ENCODE peak calls at places on chromosomes 5 and 9, in eight cellular contexts. K is endothelial cell of umbilical vein, E is GM12878, A is GM23248, G is PC-3, I is HepG2, J is HCT116, W is DND-41. R is an unnamed sample. For H3K4me1, the result is how much of the 10 kb centered on the place peaks cover.

GRCh38 chr9:113577525-113578261 is 114.2 kb downstream of the RGS3 start:
- DNase-seq in E (no peak), W (no peak), J (no peak), K (peak), A (peak), I (no peak), G (peak), R (no peak)

GRCh38 chr9:16179566-16179965 is 626.7 kb downstream of the CCDC171 start:
- DNase-seq in K (no peak), W (peak), A (no peak), E (no peak), I (no peak), G (no peak), J (no peak), R (no peak)

GRCh38 chr5:3596261-3596825 is 711 bp downstream of the IRX1 start:
- DNase-seq in I (no peak), J (no peak), G (no peak), W (no peak), A (peak), K (no peak), E (no peak), R (no peak)

GRCh38 chr5:60835554-60835953 is 8.5 kb downstream of the ELOVL7 start:
- DNase-seq in E (no peak), A (no peak), W (no peak), I (no peak), G (peak), J (no peak), K (peak), R (peak)

GRCh38 chr5:79602884-79603283 is 9.4 kb upstream of the TENT2 start:
- DNase-seq in J (no peak), A (no peak), K (no peak), E (no peak), G (no peak), W (no peak), I (no peak), R (no peak)

GRCh38 chr9:120383999-120384924 is 195.7 kb downstream of the CDK5RAP2 start:
- DNase-seq in J (no peak), K (peak), G (no peak), W (no peak), I (peak), E (no peak), A (peak), R (no peak)

GRCh38 chr5:144368556-144368955 is 197.9 kb downstream of the KCTD16 start:
- DNase-seq in J (no peak), I (no peak), G (peak), E (no peak), K (peak), A (peak), W (no peak), R (no peak)

GRCh38 chr9:121239071-121239470 is 28.9 kb upstream of the GSN start:
- DNase-seq in J (no peak), E (no peak), A (peak), K (no peak), I (no peak), G (no peak), W (no peak), R (no peak)

GRCh38 chr9:21443849-21444625 is 3.8 kb downstream of the IFNA1 start:
- DNase-seq in J (no peak), A (no peak), I (no peak), E (peak), K (no peak), G (no peak), W (no peak), R (no peak)

DNA sequence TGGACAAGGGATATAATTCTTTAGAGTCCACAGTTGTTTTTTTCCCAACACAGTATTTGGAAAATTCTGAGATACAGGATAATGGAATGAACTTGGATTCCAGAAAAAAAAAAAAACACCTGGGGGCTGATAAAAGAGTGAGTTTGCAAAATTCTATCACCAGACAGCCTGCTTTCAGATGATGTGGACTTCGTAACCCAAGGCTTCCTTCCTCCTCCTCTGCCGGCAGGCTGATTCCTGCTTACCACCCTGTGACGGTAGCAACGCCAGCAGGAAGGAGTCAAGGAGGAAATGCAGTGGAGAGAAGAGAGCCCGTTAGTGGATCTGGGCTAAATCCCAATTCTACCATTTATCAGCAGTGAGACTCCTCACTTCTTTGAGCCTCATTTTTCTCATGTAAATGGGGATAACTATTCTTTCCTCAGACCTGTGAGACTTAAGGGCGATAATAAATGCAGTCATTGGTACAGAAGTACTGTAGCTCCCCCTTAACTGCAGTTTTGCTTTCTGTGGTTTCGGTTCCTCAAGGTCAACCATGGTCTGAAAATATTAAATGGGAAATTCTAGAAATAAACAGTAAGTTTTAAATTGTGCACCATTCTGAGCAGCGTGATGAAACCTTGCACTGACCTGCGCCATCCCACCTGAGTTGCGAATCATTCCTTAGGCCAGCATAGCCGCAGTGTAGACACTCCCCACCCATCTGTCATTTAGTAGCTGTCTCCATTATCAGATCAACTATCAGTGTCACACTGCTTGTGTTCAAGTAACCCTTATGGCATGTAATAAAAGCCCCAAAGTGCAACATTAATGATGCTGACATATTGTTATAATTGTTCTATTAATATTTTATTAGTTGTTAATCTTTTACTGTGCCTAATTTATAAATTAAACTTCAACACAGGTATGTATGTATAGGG is 71.4 kb downstream of the DCP2 start:
- DNase-seq in E (peak), J (no peak), W (no peak), A (no peak), G (no peak), K (peak), I (no peak), R (no peak)
- H3K4me2 ChIP-seq in E (peak), J (peak), W (no peak), A (no peak), G (peak), K (peak), I (no peak), R (no peak)

DNA sequence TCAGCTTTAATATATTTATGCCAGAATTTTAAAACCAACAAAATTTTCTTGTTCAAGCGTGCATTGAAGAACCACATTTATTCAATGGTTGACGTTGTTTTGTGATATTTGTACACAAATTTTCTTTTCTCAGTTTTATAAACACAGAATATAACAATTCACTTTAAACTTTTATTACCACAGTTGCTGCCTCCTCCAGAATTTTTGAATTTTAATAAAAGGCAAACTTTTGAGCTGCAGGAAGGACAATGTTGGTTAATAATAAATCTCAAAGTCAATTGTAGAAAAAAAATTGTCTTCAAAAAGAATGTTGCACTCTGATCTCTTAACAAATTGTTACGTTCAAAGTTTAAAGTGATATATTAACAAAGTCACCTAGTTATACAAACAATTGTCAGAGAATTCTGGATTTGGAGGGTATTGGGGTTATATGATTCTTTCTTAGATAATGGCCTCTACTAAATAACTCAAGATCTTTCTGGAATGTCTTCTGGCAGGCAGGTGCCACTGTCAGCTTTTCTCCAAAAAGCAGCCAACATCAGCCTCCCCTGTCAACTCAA is 60.5 kb downstream of the BAAT start:
- DNase-seq in W (no peak), I (peak), G (no peak), J (no peak), A (no peak), E (no peak), K (no peak), R (no peak)
- H3K4me1 ChIP-seq in W (under half), I (half or more), G (under half), J (under half), A (under half), E (under half), K (under half), R (under half)

GRCh38 chr9:93826209-93826608 is 128.9 kb downstream of the BARX1 start:
- DNase-seq in J (no peak), K (no peak), A (no peak), E (no peak), W (no peak), G (no peak), I (no peak), R (no peak)
- TF ChIP-seq EZH2 in J (no peak), K (peak), A (no peak), E (no peak), W (no peak), G (no peak), I (no peak), R (no peak)

GRCh38 chr9:109769250-109769649 is 10.7 kb upstream of the PALM2AKAP2 start:
- DNase-seq in K (no peak), J (no peak), G (no peak), E (no peak), W (no peak), I (no peak), A (peak), R (no peak)
- H3K4me2 ChIP-seq in K (no peak), J (no peak), G (no peak), E (no peak), W (no peak), I (no peak), A (peak), R (no peak)

GRCh38 chr5:141841781-141842180 is 36.4 kb downstream of the PCDH1 start:
- DNase-seq in G (no peak), K (no peak), A (no peak), W (no peak), E (no peak), I (no peak), J (no peak), R (no peak)
- H3K4me1 ChIP-seq in G (under half), K (half or more), A (under half), W (under half), E (under half), I (under half), J (under half), R (under half)

GRCh38 chr5:43000914-43001313 is 39.2 kb downstream of the ANXA2R start:
- DNase-seq in G (no peak), E (no peak), W (no peak), K (no peak), J (no peak), I (no peak), A (no peak), R (no peak)

GRCh38 chr5:43001748-43002147 is 38.4 kb downstream of the ANXA2R start:
- DNase-seq in E (no peak), A (no peak), K (no peak), J (no peak), W (no peak), I (no peak), G (no peak), R (no peak)

GRCh38 chr5:42994285-42995151 is 45.6 kb downstream of the ANXA2R start:
- DNase-seq in G (no peak), J (peak), K (peak), E (no peak), I (peak), W (peak), A (peak), R (no peak)

GRCh38 chr5:42995152-42995751 is 44.9 kb downstream of the ANXA2R start:
- DNase-seq in K (no peak), G (no peak), W (peak), E (no peak), I (no peak), A (peak), J (no peak), R (no peak)

GRCh38 chr5:43000198-43000840 is 39.8 kb downstream of the ANXA2R start:
- DNase-seq in E (no peak), A (peak), J (no peak), G (no peak), I (no peak), K (no peak), W (no peak), R (no peak)
- TF ChIP-seq EZH2 in E (no peak), A (no peak), J (no peak), G (no peak), I (no peak), K (no peak), W (no peak), R (no peak)

DNA sequence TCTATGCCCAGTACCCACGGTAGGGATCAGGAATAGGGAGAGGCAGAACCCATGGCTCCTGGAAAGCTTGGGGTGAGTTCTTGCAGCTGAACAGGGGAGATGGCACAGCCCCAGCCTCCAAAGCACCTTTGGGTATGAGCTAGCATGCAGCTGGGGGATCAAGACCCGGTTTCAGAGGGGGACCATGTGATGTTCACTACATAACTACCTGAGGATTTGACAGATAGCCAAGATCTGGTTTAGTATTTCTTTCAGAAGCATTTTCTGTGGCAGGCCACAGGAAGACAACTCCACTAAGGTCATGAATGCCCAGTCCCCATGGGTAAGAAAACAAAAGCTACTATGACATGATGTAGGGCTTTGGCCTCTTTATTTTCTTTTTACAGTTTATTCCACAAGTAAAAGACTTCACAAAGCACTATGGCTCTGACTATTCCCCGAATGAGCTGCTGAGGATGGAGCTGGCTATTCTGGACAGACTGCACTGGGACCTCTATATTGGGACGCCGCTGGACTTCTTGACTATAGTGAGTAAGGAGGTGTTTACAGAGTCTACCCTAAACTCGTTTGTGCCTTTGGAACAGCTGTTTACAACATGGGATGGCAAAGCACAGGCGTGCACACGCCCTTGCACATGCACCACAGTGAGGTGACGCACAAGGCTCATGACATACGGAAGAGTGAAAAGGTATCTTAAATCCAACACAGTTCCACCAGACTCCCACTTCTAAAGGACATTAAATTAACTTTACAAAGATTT is 3.4 kb downstream of the CCNI2 start:
- DNase-seq in I (no peak), K (no peak), A (no peak), J (no peak), E (peak), W (no peak), G (no peak), R (no peak)
- H3K4me2 ChIP-seq in I (no peak), K (no peak), A (no peak), J (no peak), E (peak), W (no peak), G (no peak), R (no peak)

GRCh38 chr9:83339435-83339834 is 198.8 kb downstream of the FRMD3 start:
- DNase-seq in J (no peak), G (no peak), I (no peak), W (no peak), K (no peak), E (no peak), A (peak), R (no peak)
- H3K4me1 ChIP-seq in J (under half), G (under half), I (under half), W (under half), K (under half), E (under half), A (under half), R (under half)

GRCh38 chr9:124000161-124000783 is 11.3 kb upstream of the LHX2 start:
- DNase-seq in A (no peak), W (no peak), E (no peak), K (no peak), G (no peak), I (no peak), J (no peak), R (no peak)

GRCh38 chr9:123999668-124000067 is 11.9 kb upstream of the LHX2 start:
- DNase-seq in A (no peak), J (no peak), I (no peak), K (no peak), E (no peak), G (no peak), W (no peak), R (no peak)

GRCh38 chr9:124001445-124001799 is 10.1 kb upstream of the LHX2 start:
- DNase-seq in E (no peak), I (no peak), A (no peak), G (no peak), K (no peak), J (no peak), W (no peak), R (no peak)

GRCh38 chr9:124001865-124002525 is 9.6 kb upstream of the LHX2 start:
- DNase-seq in K (no peak), I (no peak), E (no peak), W (no peak), J (no peak), G (no peak), A (no peak), R (no peak)

GRCh38 chr9:124000784-124001444 is 10.7 kb upstream of the LHX2 start:
- DNase-seq in W (no peak), G (no peak), E (no peak), J (no peak), I (no peak), K (no peak), A (no peak), R (no peak)
- TF ChIP-seq EZH2 in W (no peak), G (no peak), E (no peak), J (peak), I (no peak), K (peak), A (peak), R (peak)

DNA sequence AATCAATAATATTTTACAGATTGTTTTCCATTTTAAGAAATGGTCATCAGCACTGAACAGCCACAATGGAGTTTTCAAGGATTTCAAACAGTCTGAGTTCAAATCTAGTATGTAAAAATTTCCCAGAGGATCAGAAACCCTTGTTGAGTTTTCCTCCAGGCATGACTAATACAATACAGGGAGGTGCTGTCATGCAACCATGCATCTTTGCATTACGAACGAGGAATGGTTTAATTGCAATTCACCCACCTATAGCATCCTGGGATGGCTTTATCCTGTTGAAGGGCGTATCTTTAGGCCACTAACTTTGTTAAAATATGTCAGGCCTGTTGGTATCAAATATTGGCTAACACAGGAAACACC is 196.4 kb downstream of the EFNA5 start:
- DNase-seq in G (no peak), A (no peak), W (no peak), J (no peak), I (no peak), E (no peak), K (no peak), R (no peak)
- H3K4me2 ChIP-seq in G (peak), A (no peak), W (no peak), J (no peak), I (no peak), E (no peak), K (peak), R (peak)